ENCODE peak calls at places on chromosomes 3 and 15, in six cellular contexts. One of them, this sample, is unnamed.
A peak's percentile ranks its signal among the peaks of the same experiment; 100 is the strongest.

GRCh38 chr3:134334231-134334900 is 39.9 kb downstream of the AMOTL2 start:
- DNase-seq in fibroblast of lung: no peak
- DNase-seq in CD8-positive, alpha-beta memory T cell: no peak
- DNase-seq in brain microvascular endothelial cell: no peak
- DNase-seq in heart left ventricle: no peak
- DNase-seq in transverse colon: no peak
- DNase-seq in this sample: no peak

GRCh38 chr3:11655188-11655928 is 11.6 kb upstream of the VGLL4 start:
- DNase-seq in heart left ventricle: no peak
- DNase-seq in brain microvascular endothelial cell: no peak
- DNase-seq in fibroblast of lung: no peak
- DNase-seq in transverse colon: no peak
- DNase-seq in CD8-positive, alpha-beta memory T cell: peak; percentile 20
- DNase-seq in this sample: no peak

GRCh38 chr3:186281172-186281571 is 80.9 kb downstream of the DGKG start:
- DNase-seq in heart left ventricle: no peak
- DNase-seq in brain microvascular endothelial cell: peak; percentile 94
- DNase-seq in CD8-positive, alpha-beta memory T cell: no peak
- DNase-seq in transverse colon: no peak
- DNase-seq in fibroblast of lung: peak; percentile 68
- DNase-seq in this sample: no peak

GRCh38 chr3:12903881-12904280 is 62.5 kb upstream of the RPL32 start:
- DNase-seq in heart left ventricle: peak; percentile 15
- DNase-seq in CD8-positive, alpha-beta memory T cell: no peak
- DNase-seq in brain microvascular endothelial cell: no peak
- DNase-seq in transverse colon: no peak
- DNase-seq in fibroblast of lung: no peak
- DNase-seq in this sample: no peak

GRCh38 chr15:49472338-49472737 is 49.3 kb downstream of the FGF7 start:
- DNase-seq in transverse colon: no peak
- DNase-seq in heart left ventricle: no peak
- DNase-seq in CD8-positive, alpha-beta memory T cell: no peak
- DNase-seq in fibroblast of lung: no peak
- DNase-seq in brain microvascular endothelial cell: no peak
- DNase-seq in this sample: no peak

GRCh38 chr3:144105542-144105941 is 133.9 kb downstream of the DIPK2A start:
- DNase-seq in brain microvascular endothelial cell: no peak
- DNase-seq in fibroblast of lung: no peak
- DNase-seq in heart left ventricle: no peak
- DNase-seq in transverse colon: no peak
- DNase-seq in CD8-positive, alpha-beta memory T cell: no peak
- DNase-seq in this sample: no peak

GRCh38 chr3:140540262-140540661 is 137.6 kb upstream of the TRIM42 start:
- DNase-seq in fibroblast of lung: no peak
- DNase-seq in transverse colon: no peak
- DNase-seq in brain microvascular endothelial cell: no peak
- DNase-seq in CD8-positive, alpha-beta memory T cell: no peak
- DNase-seq in heart left ventricle: no peak
- DNase-seq in this sample: no peak

GRCh38 chr15:56045068-56045748 is 51.8 kb upstream of the NEDD4 start:
- DNase-seq in transverse colon: no peak
- DNase-seq in brain microvascular endothelial cell: no peak
- DNase-seq in heart left ventricle: no peak
- DNase-seq in fibroblast of lung: no peak
- DNase-seq in CD8-positive, alpha-beta memory T cell: no peak
- DNase-seq in this sample: no peak

GRCh38 chr3:17632401-17633100 is 109.9 kb downstream of the TBC1D5 start:
- DNase-seq in fibroblast of lung: peak; percentile 73
- DNase-seq in heart left ventricle: no peak
- DNase-seq in transverse colon: no peak
- DNase-seq in brain microvascular endothelial cell: peak; percentile 85
- DNase-seq in CD8-positive, alpha-beta memory T cell: no peak
- DNase-seq in this sample: no peak

GRCh38 chr3:186759231-186759930 is 24.0 kb upstream of the EIF4A2 start:
- DNase-seq in fibroblast of lung: no peak
- DNase-seq in CD8-positive, alpha-beta memory T cell: no peak
- DNase-seq in brain microvascular endothelial cell: no peak
- DNase-seq in heart left ventricle: no peak
- DNase-seq in transverse colon: no peak
- DNase-seq in this sample: no peak

GRCh38 chr3:127016043-127016343 is 33.1 kb downstream of the PLXNA1 start:
- DNase-seq in CD8-positive, alpha-beta memory T cell: no peak
- DNase-seq in transverse colon: no peak
- DNase-seq in fibroblast of lung: no peak
- DNase-seq in brain microvascular endothelial cell: no peak
- DNase-seq in heart left ventricle: no peak
- DNase-seq in this sample: no peak

GRCh38 chr3:16587047-16587702 is 18.0 kb downstream of the DAZL start:
- DNase-seq in heart left ventricle: no peak
- DNase-seq in fibroblast of lung: no peak
- DNase-seq in transverse colon: no peak
- DNase-seq in CD8-positive, alpha-beta memory T cell: no peak
- DNase-seq in brain microvascular endothelial cell: peak; percentile 9
- DNase-seq in this sample: no peak

GRCh38 chr3:119329551-119329950 is 35.4 kb downstream of the ARHGAP31 start:
- DNase-seq in brain microvascular endothelial cell: no peak
- DNase-seq in fibroblast of lung: no peak
- DNase-seq in transverse colon: no peak
- DNase-seq in heart left ventricle: no peak
- DNase-seq in CD8-positive, alpha-beta memory T cell: no peak
- DNase-seq in this sample: no peak

GRCh38 chr3:133494469-133494868 is 79.0 kb upstream of the CDV3 start:
- DNase-seq in fibroblast of lung: peak; percentile 28
- DNase-seq in heart left ventricle: no peak
- DNase-seq in transverse colon: no peak
- DNase-seq in brain microvascular endothelial cell: peak; percentile 23
- DNase-seq in CD8-positive, alpha-beta memory T cell: no peak
- DNase-seq in this sample: no peak

GRCh38 chr3:190591080-190591479 is 77.2 kb downstream of the IL1RAP start:
- DNase-seq in brain microvascular endothelial cell: no peak
- DNase-seq in transverse colon: no peak
- DNase-seq in CD8-positive, alpha-beta memory T cell: no peak
- DNase-seq in heart left ventricle: no peak
- DNase-seq in fibroblast of lung: no peak
- DNase-seq in this sample: no peak

GRCh38 chr3:105829879-105830622 is 38.8 kb downstream of the CBLB start:
- DNase-seq in heart left ventricle: no peak
- DNase-seq in fibroblast of lung: peak; percentile 44
- DNase-seq in transverse colon: no peak
- DNase-seq in CD8-positive, alpha-beta memory T cell: peak; percentile 41
- DNase-seq in brain microvascular endothelial cell: no peak
- DNase-seq in this sample: no peak

GRCh38 chr3:189393598-189393997 is 221.8 kb downstream of the TPRG1 start:
- DNase-seq in brain microvascular endothelial cell: no peak
- DNase-seq in heart left ventricle: no peak
- DNase-seq in transverse colon: peak; percentile 21
- DNase-seq in fibroblast of lung: peak; percentile 63
- DNase-seq in CD8-positive, alpha-beta memory T cell: no peak
- DNase-seq in this sample: peak; percentile 69

GRCh38 chr3:54827766-54828165 is 100.1 kb downstream of the LRTM1 start:
- DNase-seq in transverse colon: no peak
- DNase-seq in brain microvascular endothelial cell: no peak
- DNase-seq in CD8-positive, alpha-beta memory T cell: no peak
- DNase-seq in heart left ventricle: no peak
- DNase-seq in fibroblast of lung: no peak
- DNase-seq in this sample: no peak

GRCh38 chr3:157423337-157423736 is 13.3 kb upstream of the PTX3 start:
- DNase-seq in brain microvascular endothelial cell: no peak
- DNase-seq in CD8-positive, alpha-beta memory T cell: no peak
- DNase-seq in fibroblast of lung: no peak
- DNase-seq in heart left ventricle: no peak
- DNase-seq in transverse colon: no peak
- DNase-seq in this sample: no peak

GRCh38 chr3:158791259-158791920 is 10.5 kb upstream of the MFSD1 start:
- DNase-seq in brain microvascular endothelial cell: peak; percentile 67
- DNase-seq in heart left ventricle: no peak
- DNase-seq in fibroblast of lung: peak; percentile 88
- DNase-seq in CD8-positive, alpha-beta memory T cell: peak; percentile 45
- DNase-seq in transverse colon: no peak
- DNase-seq in this sample: no peak

GRCh38 chr15:80946576-80946975 is 43.0 kb downstream of the MESD start:
- DNase-seq in fibroblast of lung: no peak
- DNase-seq in heart left ventricle: no peak
- DNase-seq in CD8-positive, alpha-beta memory T cell: no peak
- DNase-seq in transverse colon: no peak
- DNase-seq in brain microvascular endothelial cell: no peak
- DNase-seq in this sample: no peak

GRCh38 chr3:33645060-33645841 is 72.8 kb downstream of the CLASP2 start:
- DNase-seq in fibroblast of lung: peak; percentile 40
- DNase-seq in heart left ventricle: no peak
- DNase-seq in CD8-positive, alpha-beta memory T cell: peak; percentile 27
- DNase-seq in transverse colon: no peak
- DNase-seq in brain microvascular endothelial cell: peak; percentile 43
- DNase-seq in this sample: no peak

GRCh38 chr3:45939341-45939771 is 3.9 kb upstream of the CXCR6 start:
- DNase-seq in transverse colon: no peak
- DNase-seq in CD8-positive, alpha-beta memory T cell: no peak
- DNase-seq in brain microvascular endothelial cell: no peak
- DNase-seq in fibroblast of lung: no peak
- DNase-seq in heart left ventricle: no peak
- DNase-seq in this sample: no peak

GRCh38 chr15:92638709-92639365 is 16.7 kb downstream of the FAM174B start:
- DNase-seq in fibroblast of lung: no peak
- DNase-seq in CD8-positive, alpha-beta memory T cell: no peak
- DNase-seq in heart left ventricle: no peak
- DNase-seq in brain microvascular endothelial cell: no peak
- DNase-seq in transverse colon: peak; percentile 19
- DNase-seq in this sample: no peak

GRCh38 chr3:14480207-14481017 is 59.7 kb downstream of the GRIP2 start:
- DNase-seq in transverse colon: no peak
- DNase-seq in heart left ventricle: no peak
- DNase-seq in fibroblast of lung: no peak
- DNase-seq in CD8-positive, alpha-beta memory T cell: no peak
- DNase-seq in brain microvascular endothelial cell: peak; percentile 94
- DNase-seq in this sample: no peak

DNA sequence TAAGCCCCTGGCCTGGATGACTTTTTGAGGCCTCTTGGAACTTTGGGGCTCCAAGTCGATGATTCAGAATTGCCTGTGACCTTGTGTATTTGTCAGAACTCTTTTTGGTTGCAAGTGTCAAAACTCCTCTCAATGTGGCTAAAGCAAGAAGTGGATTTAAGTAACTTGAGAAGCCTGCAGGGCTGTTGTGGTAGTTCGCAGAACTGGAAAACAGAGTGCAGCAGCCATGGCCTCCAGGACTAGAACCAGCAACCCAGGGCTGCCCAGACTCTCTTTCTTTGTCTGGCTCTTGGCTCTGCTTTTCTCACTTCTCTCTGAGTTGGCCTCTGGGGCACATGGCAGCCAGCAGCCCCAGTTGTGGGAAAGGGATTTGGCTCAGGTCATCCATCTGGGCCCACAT is 59.0 kb downstream of the BHLHE40 start:
- DNase-seq in brain microvascular endothelial cell: no peak
- DNase-seq in heart left ventricle: no peak
- DNase-seq in transverse colon: no peak
- DNase-seq in fibroblast of lung: no peak
- DNase-seq in CD8-positive, alpha-beta memory T cell: no peak
- DNase-seq in this sample: no peak
- H3K27ac ChIP-seq in brain microvascular endothelial cell: no peak overlapping the region
- H3K27ac ChIP-seq in heart left ventricle: no peak overlapping the region
- H3K27ac ChIP-seq in transverse colon: no peak overlapping the region
- H3K27ac ChIP-seq in fibroblast of lung: no peak overlapping the region
- H3K27ac ChIP-seq in CD8-positive, alpha-beta memory T cell: peak overlapping the region; percentile 38
- H3K27ac ChIP-seq in this sample: no peak overlapping the region

DNA sequence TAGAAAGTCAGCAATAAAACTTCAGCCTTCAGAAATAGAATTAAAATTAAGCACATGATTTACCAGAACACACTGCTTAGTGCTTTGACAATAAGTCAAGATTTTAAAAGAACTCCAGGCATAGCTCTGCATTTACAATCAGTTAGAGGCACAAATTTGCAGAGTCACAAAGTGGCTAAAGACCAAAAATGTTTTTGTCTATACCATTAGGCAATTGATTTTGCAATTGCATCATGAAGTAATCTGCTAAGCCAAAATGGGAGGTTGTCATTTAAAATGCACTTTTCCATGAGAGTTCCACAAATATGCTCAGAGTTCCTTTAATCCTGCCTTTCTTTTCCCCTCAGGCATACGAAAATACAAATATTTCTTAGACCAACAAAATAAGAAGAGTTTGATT is 10.1 kb upstream of the DCP1A start:
- DNase-seq in heart left ventricle: no peak
- DNase-seq in CD8-positive, alpha-beta memory T cell: no peak
- DNase-seq in fibroblast of lung: peak; percentile 65
- DNase-seq in brain microvascular endothelial cell: no peak
- DNase-seq in transverse colon: no peak
- DNase-seq in this sample: no peak
- H3K27ac ChIP-seq in heart left ventricle: no peak overlapping the region
- H3K27ac ChIP-seq in CD8-positive, alpha-beta memory T cell: no peak overlapping the region
- H3K27ac ChIP-seq in fibroblast of lung: no peak overlapping the region
- H3K27ac ChIP-seq in brain microvascular endothelial cell: no peak overlapping the region
- H3K27ac ChIP-seq in transverse colon: no peak overlapping the region
- H3K27ac ChIP-seq in this sample: no peak overlapping the region

DNA sequence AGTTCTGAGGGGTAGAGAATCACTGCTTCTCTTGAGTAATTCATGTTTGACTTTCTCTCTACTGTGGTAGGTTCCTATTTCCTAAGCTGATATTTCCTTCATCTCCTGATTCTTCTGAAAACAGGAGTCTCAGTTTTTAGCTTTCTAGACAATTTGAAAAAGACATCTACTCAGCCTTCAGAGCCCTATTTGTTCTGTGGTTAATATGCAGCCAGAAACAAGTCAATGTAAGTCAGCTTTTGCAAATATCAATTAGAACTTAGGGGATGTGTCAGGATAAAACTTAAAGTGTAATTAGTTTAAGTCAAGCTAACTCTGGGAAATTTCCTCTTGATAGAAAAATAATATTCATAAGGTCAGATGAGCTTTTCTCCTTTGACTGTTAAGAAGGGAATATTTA is 21.7 kb upstream of the HACD2 start:
- DNase-seq in fibroblast of lung: no peak
- DNase-seq in transverse colon: no peak
- DNase-seq in CD8-positive, alpha-beta memory T cell: no peak
- DNase-seq in heart left ventricle: no peak
- DNase-seq in brain microvascular endothelial cell: no peak
- DNase-seq in this sample: no peak
- H3K27ac ChIP-seq in fibroblast of lung: no peak overlapping the region
- H3K27ac ChIP-seq in transverse colon: no peak overlapping the region
- H3K27ac ChIP-seq in CD8-positive, alpha-beta memory T cell: no peak overlapping the region
- H3K27ac ChIP-seq in heart left ventricle: no peak overlapping the region
- H3K27ac ChIP-seq in brain microvascular endothelial cell: no peak overlapping the region
- H3K27ac ChIP-seq in this sample: no peak overlapping the region

GRCh38 chr15:101122806-101123205 is 129.0 kb downstream of the CHSY1 start:
- DNase-seq in fibroblast of lung: no peak
- DNase-seq in heart left ventricle: no peak
- DNase-seq in transverse colon: no peak
- DNase-seq in brain microvascular endothelial cell: no peak
- DNase-seq in CD8-positive, alpha-beta memory T cell: no peak
- DNase-seq in this sample: no peak

GRCh38 chr15:101121511-101122090 is 130.2 kb downstream of the CHSY1 start:
- DNase-seq in transverse colon: peak; percentile 71
- DNase-seq in fibroblast of lung: peak; percentile 81
- DNase-seq in brain microvascular endothelial cell: peak; percentile 60
- DNase-seq in CD8-positive, alpha-beta memory T cell: peak; percentile 10
- DNase-seq in heart left ventricle: peak; percentile 92
- DNase-seq in this sample: peak; percentile 85

GRCh38 chr15:101122266-101122665 is 129.6 kb downstream of the CHSY1 start:
- DNase-seq in fibroblast of lung: no peak
- DNase-seq in CD8-positive, alpha-beta memory T cell: no peak
- DNase-seq in heart left ventricle: no peak
- DNase-seq in transverse colon: no peak
- DNase-seq in brain microvascular endothelial cell: no peak
- DNase-seq in this sample: no peak

GRCh38 chr15:101120473-101120872 is 131.4 kb downstream of the CHSY1 start:
- DNase-seq in transverse colon: no peak
- DNase-seq in heart left ventricle: no peak
- DNase-seq in fibroblast of lung: no peak
- DNase-seq in brain microvascular endothelial cell: no peak
- DNase-seq in CD8-positive, alpha-beta memory T cell: no peak
- DNase-seq in this sample: no peak

GRCh38 chr15:101120961-101121360 is 130.9 kb downstream of the CHSY1 start:
- DNase-seq in transverse colon: no peak
- DNase-seq in fibroblast of lung: no peak
- DNase-seq in CD8-positive, alpha-beta memory T cell: no peak
- DNase-seq in heart left ventricle: no peak
- DNase-seq in brain microvascular endothelial cell: no peak
- DNase-seq in this sample: no peak
- H3K27ac ChIP-seq in transverse colon: peak overlapping the region; percentile 71
- H3K27ac ChIP-seq in fibroblast of lung: peak overlapping the region; percentile 4
- H3K27ac ChIP-seq in CD8-positive, alpha-beta memory T cell: no peak overlapping the region
- H3K27ac ChIP-seq in heart left ventricle: no peak overlapping the region
- H3K27ac ChIP-seq in brain microvascular endothelial cell: no peak overlapping the region
- H3K27ac ChIP-seq in this sample: peak overlapping the region; percentile 59